ENCODE peak calls at places on chromosomes 5 and 9, in six cellular contexts. One of them, this sample, is unnamed.
A peak's percentile ranks its signal among the peaks of the same experiment; 100 is the strongest.

GRCh38 chr5:44002381-44002901 is 386.8 kb downstream of the FGF10 start:
- DNase-seq in keratinocyte: no peak
- DNase-seq in choroid plexus epithelial cell: no peak
- DNase-seq in left ventricle myocardium inferior: no peak
- DNase-seq in endodermal cell: no peak
- DNase-seq in AG09309: no peak
- DNase-seq in this sample: no peak

GRCh38 chr5:1333986-1334385 is 10.9 kb downstream of the CLPTM1L start:
- DNase-seq in endodermal cell: no peak
- DNase-seq in left ventricle myocardium inferior: no peak
- DNase-seq in keratinocyte: no peak
- DNase-seq in AG09309: no peak
- DNase-seq in choroid plexus epithelial cell: no peak
- DNase-seq in this sample: no peak

GRCh38 chr9:79664375-79664825 is 92.6 kb downstream of the TLE4 start:
- DNase-seq in choroid plexus epithelial cell: no peak
- DNase-seq in left ventricle myocardium inferior: no peak
- DNase-seq in endodermal cell: no peak
- DNase-seq in AG09309: no peak
- DNase-seq in keratinocyte: no peak
- DNase-seq in this sample: no peak

GRCh38 chr5:169354921-169355320 is 54.0 kb upstream of the SLIT3 start:
- DNase-seq in AG09309: no peak
- DNase-seq in choroid plexus epithelial cell: no peak
- DNase-seq in endodermal cell: no peak
- DNase-seq in left ventricle myocardium inferior: no peak
- DNase-seq in keratinocyte: no peak
- DNase-seq in this sample: no peak

GRCh38 chr5:131460867-131461572 is 174.0 kb downstream of the RAPGEF6 start:
- DNase-seq in endodermal cell: no peak
- DNase-seq in left ventricle myocardium inferior: no peak
- DNase-seq in choroid plexus epithelial cell: peak; percentile 45
- DNase-seq in keratinocyte: no peak
- DNase-seq in AG09309: no peak
- DNase-seq in this sample: no peak

GRCh38 chr9:103483471-103484096 is 488.5 kb downstream of the CYLC2 start:
- DNase-seq in left ventricle myocardium inferior: no peak
- DNase-seq in endodermal cell: no peak
- DNase-seq in choroid plexus epithelial cell: no peak
- DNase-seq in keratinocyte: no peak
- DNase-seq in AG09309: no peak
- DNase-seq in this sample: no peak

GRCh38 chr5:175470756-175471155 is 7.6 kb upstream of the SFXN1 start:
- DNase-seq in keratinocyte: no peak
- DNase-seq in endodermal cell: no peak
- DNase-seq in left ventricle myocardium inferior: no peak
- DNase-seq in choroid plexus epithelial cell: no peak
- DNase-seq in AG09309: no peak
- DNase-seq in this sample: no peak

GRCh38 chr9:70362952-70363351 is 51.5 kb downstream of the KLF9 start:
- DNase-seq in choroid plexus epithelial cell: no peak
- DNase-seq in AG09309: no peak
- DNase-seq in keratinocyte: no peak
- DNase-seq in endodermal cell: no peak
- DNase-seq in left ventricle myocardium inferior: no peak
- DNase-seq in this sample: no peak

GRCh38 chr9:12882430-12882829 is 107.6 kb downstream of the LURAP1L start:
- DNase-seq in left ventricle myocardium inferior: no peak
- DNase-seq in keratinocyte: no peak
- DNase-seq in choroid plexus epithelial cell: peak; percentile 40
- DNase-seq in AG09309: peak; percentile 42
- DNase-seq in endodermal cell: no peak
- DNase-seq in this sample: no peak

GRCh38 chr9:10062629-10063395 is 550.0 kb downstream of the PTPRD start:
- DNase-seq in endodermal cell: no peak
- DNase-seq in keratinocyte: no peak
- DNase-seq in AG09309: no peak
- DNase-seq in choroid plexus epithelial cell: peak; percentile 42
- DNase-seq in left ventricle myocardium inferior: no peak
- DNase-seq in this sample: no peak

GRCh38 chr9:1916676-1917075 is 98.5 kb upstream of the SMARCA2 start:
- DNase-seq in choroid plexus epithelial cell: no peak
- DNase-seq in left ventricle myocardium inferior: no peak
- DNase-seq in endodermal cell: no peak
- DNase-seq in keratinocyte: no peak
- DNase-seq in AG09309: no peak
- DNase-seq in this sample: no peak

GRCh38 chr5:123367739-123368138 is 55.5 kb downstream of the CEP120 start:
- DNase-seq in endodermal cell: no peak
- DNase-seq in AG09309: peak; percentile 1
- DNase-seq in choroid plexus epithelial cell: peak; percentile 45
- DNase-seq in keratinocyte: no peak
- DNase-seq in left ventricle myocardium inferior: no peak
- DNase-seq in this sample: no peak

GRCh38 chr9:21551401-21551800 is 69.3 kb upstream of the IFNE start:
- DNase-seq in choroid plexus epithelial cell: no peak
- DNase-seq in keratinocyte: no peak
- DNase-seq in AG09309: no peak
- DNase-seq in left ventricle myocardium inferior: no peak
- DNase-seq in endodermal cell: no peak
- DNase-seq in this sample: no peak

GRCh38 chr5:152142845-152143469 is 218.3 kb upstream of the GLRA1 start:
- DNase-seq in endodermal cell: peak; percentile 92
- DNase-seq in left ventricle myocardium inferior: peak; percentile 45
- DNase-seq in AG09309: peak; percentile 13
- DNase-seq in choroid plexus epithelial cell: peak; percentile 81
- DNase-seq in keratinocyte: peak; percentile 13
- DNase-seq in this sample: peak; percentile 32

GRCh38 chr5:122163151-122164069 is 34.1 kb downstream of the ZNF474 start:
- DNase-seq in left ventricle myocardium inferior: no peak
- DNase-seq in choroid plexus epithelial cell: peak; percentile 85
- DNase-seq in AG09309: peak; percentile 78
- DNase-seq in keratinocyte: no peak
- DNase-seq in endodermal cell: no peak
- DNase-seq in this sample: no peak

GRCh38 chr9:106820866-106821265 is 42.1 kb upstream of the ZNF462 start:
- DNase-seq in AG09309: no peak
- DNase-seq in endodermal cell: no peak
- DNase-seq in choroid plexus epithelial cell: no peak
- DNase-seq in keratinocyte: no peak
- DNase-seq in left ventricle myocardium inferior: no peak
- DNase-seq in this sample: no peak

GRCh38 chr5:166505086-166505485 is 1786.4 kb upstream of the WWC1 start:
- DNase-seq in left ventricle myocardium inferior: no peak
- DNase-seq in choroid plexus epithelial cell: no peak
- DNase-seq in AG09309: no peak
- DNase-seq in keratinocyte: no peak
- DNase-seq in endodermal cell: no peak
- DNase-seq in this sample: no peak

GRCh38 chr5:55923177-55923872 is 71.4 kb downstream of the IL6ST start:
- DNase-seq in AG09309: no peak
- DNase-seq in left ventricle myocardium inferior: peak; percentile 28
- DNase-seq in choroid plexus epithelial cell: no peak
- DNase-seq in keratinocyte: no peak
- DNase-seq in endodermal cell: peak; percentile 63
- DNase-seq in this sample: no peak

GRCh38 chr5:179147991-179148702 is 88.0 kb downstream of the ZNF354C start:
- DNase-seq in keratinocyte: no peak
- DNase-seq in left ventricle myocardium inferior: peak; percentile 0
- DNase-seq in AG09309: no peak
- DNase-seq in endodermal cell: no peak
- DNase-seq in choroid plexus epithelial cell: no peak
- DNase-seq in this sample: no peak

GRCh38 chr5:154358410-154359221 is 87.2 kb upstream of the SAP30L start:
- DNase-seq in choroid plexus epithelial cell: no peak
- DNase-seq in left ventricle myocardium inferior: no peak
- DNase-seq in endodermal cell: no peak
- DNase-seq in AG09309: no peak
- DNase-seq in keratinocyte: no peak
- DNase-seq in this sample: no peak

GRCh38 chr9:73515216-73515615 is 363.6 kb downstream of the ANXA1 start:
- DNase-seq in choroid plexus epithelial cell: peak; percentile 17
- DNase-seq in keratinocyte: no peak
- DNase-seq in endodermal cell: no peak
- DNase-seq in AG09309: no peak
- DNase-seq in left ventricle myocardium inferior: no peak
- DNase-seq in this sample: no peak

GRCh38 chr5:122999947-123000563 is 36.5 kb downstream of the PPIC start:
- DNase-seq in keratinocyte: no peak
- DNase-seq in left ventricle myocardium inferior: no peak
- DNase-seq in AG09309: no peak
- DNase-seq in choroid plexus epithelial cell: peak; percentile 56
- DNase-seq in endodermal cell: peak; percentile 91
- DNase-seq in this sample: no peak

GRCh38 chr5:148909766-148910165 is 83.4 kb downstream of the ADRB2 start:
- DNase-seq in choroid plexus epithelial cell: no peak
- DNase-seq in AG09309: no peak
- DNase-seq in endodermal cell: peak; percentile 32
- DNase-seq in keratinocyte: no peak
- DNase-seq in left ventricle myocardium inferior: no peak
- DNase-seq in this sample: no peak

GRCh38 chr9:94861589-94862241 is 135.2 kb downstream of the AOPEP start:
- DNase-seq in endodermal cell: no peak
- DNase-seq in choroid plexus epithelial cell: peak; percentile 74
- DNase-seq in keratinocyte: no peak
- DNase-seq in left ventricle myocardium inferior: no peak
- DNase-seq in AG09309: peak; percentile 82
- DNase-seq in this sample: no peak

GRCh38 chr9:912776-913175 is 63.7 kb upstream of the DMRT3 start:
- DNase-seq in left ventricle myocardium inferior: no peak
- DNase-seq in keratinocyte: no peak
- DNase-seq in endodermal cell: no peak
- DNase-seq in AG09309: no peak
- DNase-seq in choroid plexus epithelial cell: no peak
- DNase-seq in this sample: no peak

GRCh38 chr9:908806-909205 is 67.3 kb downstream of the DMRT1 start:
- DNase-seq in left ventricle myocardium inferior: no peak
- DNase-seq in choroid plexus epithelial cell: no peak
- DNase-seq in keratinocyte: no peak
- DNase-seq in AG09309: no peak
- DNase-seq in endodermal cell: peak; percentile 71
- DNase-seq in this sample: no peak

GRCh38 chr9:911003-911402 is 65.5 kb upstream of the DMRT3 start:
- DNase-seq in choroid plexus epithelial cell: no peak
- DNase-seq in endodermal cell: peak; percentile 80
- DNase-seq in AG09309: no peak
- DNase-seq in keratinocyte: no peak
- DNase-seq in left ventricle myocardium inferior: no peak
- DNase-seq in this sample: no peak
- TF ChIP-seq CTCF in choroid plexus epithelial cell: no peak
- TF ChIP-seq CTCF in endodermal cell: peak; percentile 73
- TF ChIP-seq CTCF in AG09309: no peak
- TF ChIP-seq CTCF in keratinocyte: no peak
- TF ChIP-seq CTCF in left ventricle myocardium inferior: no peak
- TF ChIP-seq CTCF in this sample: no peak

GRCh38 chr5:172630961-172631360 is 10.1 kb upstream of the NEURL1B start:
- DNase-seq in AG09309: no peak
- DNase-seq in endodermal cell: no peak
- DNase-seq in keratinocyte: no peak
- DNase-seq in choroid plexus epithelial cell: no peak
- DNase-seq in left ventricle myocardium inferior: no peak
- DNase-seq in this sample: no peak
- H3K4me3 ChIP-seq in AG09309: no peak overlapping the region
- H3K4me3 ChIP-seq in endodermal cell: no peak overlapping the region
- H3K4me3 ChIP-seq in keratinocyte: no peak overlapping the region
- H3K4me3 ChIP-seq in choroid plexus epithelial cell: no peak overlapping the region
- H3K4me3 ChIP-seq in left ventricle myocardium inferior: no peak overlapping the region
- H3K4me3 ChIP-seq in this sample: no peak overlapping the region

GRCh38 chr5:145228564-145228963 is 606.6 kb downstream of the PRELID2 start:
- DNase-seq in choroid plexus epithelial cell: no peak
- DNase-seq in keratinocyte: no peak
- DNase-seq in AG09309: no peak
- DNase-seq in left ventricle myocardium inferior: no peak
- DNase-seq in endodermal cell: no peak
- DNase-seq in this sample: no peak

GRCh38 chr5:145237843-145238242 is 597.3 kb downstream of the PRELID2 start:
- DNase-seq in left ventricle myocardium inferior: no peak
- DNase-seq in endodermal cell: peak; percentile 89
- DNase-seq in choroid plexus epithelial cell: peak; percentile 85
- DNase-seq in keratinocyte: no peak
- DNase-seq in AG09309: peak; percentile 10
- DNase-seq in this sample: no peak

GRCh38 chr5:145236127-145236526 is 599.0 kb downstream of the PRELID2 start:
- DNase-seq in keratinocyte: no peak
- DNase-seq in left ventricle myocardium inferior: no peak
- DNase-seq in endodermal cell: no peak
- DNase-seq in choroid plexus epithelial cell: peak; percentile 10
- DNase-seq in AG09309: peak; percentile 5
- DNase-seq in this sample: no peak

GRCh38 chr5:145236966-145237365 is 598.2 kb downstream of the PRELID2 start:
- DNase-seq in choroid plexus epithelial cell: no peak
- DNase-seq in AG09309: no peak
- DNase-seq in left ventricle myocardium inferior: no peak
- DNase-seq in endodermal cell: no peak
- DNase-seq in keratinocyte: no peak
- DNase-seq in this sample: no peak

GRCh38 chr5:145233461-145233860 is 601.7 kb downstream of the PRELID2 start:
- DNase-seq in choroid plexus epithelial cell: no peak
- DNase-seq in endodermal cell: no peak
- DNase-seq in AG09309: no peak
- DNase-seq in keratinocyte: no peak
- DNase-seq in left ventricle myocardium inferior: no peak
- DNase-seq in this sample: no peak
- TF ChIP-seq CTCF in choroid plexus epithelial cell: no peak
- TF ChIP-seq CTCF in endodermal cell: no peak
- TF ChIP-seq CTCF in AG09309: no peak
- TF ChIP-seq CTCF in keratinocyte: no peak
- TF ChIP-seq CTCF in left ventricle myocardium inferior: no peak
- TF ChIP-seq CTCF in this sample: no peak

GRCh38 chr5:85920984-85921383 is 696.8 kb upstream of the COX7C start:
- DNase-seq in left ventricle myocardium inferior: no peak
- DNase-seq in AG09309: no peak
- DNase-seq in keratinocyte: no peak
- DNase-seq in endodermal cell: no peak
- DNase-seq in choroid plexus epithelial cell: no peak
- DNase-seq in this sample: no peak
- H3K4me3 ChIP-seq in left ventricle myocardium inferior: no peak overlapping the region
- H3K4me3 ChIP-seq in AG09309: no peak overlapping the region
- H3K4me3 ChIP-seq in keratinocyte: no peak overlapping the region
- H3K4me3 ChIP-seq in endodermal cell: no peak overlapping the region
- H3K4me3 ChIP-seq in choroid plexus epithelial cell: no peak overlapping the region
- H3K4me3 ChIP-seq in this sample: no peak overlapping the region

DNA sequence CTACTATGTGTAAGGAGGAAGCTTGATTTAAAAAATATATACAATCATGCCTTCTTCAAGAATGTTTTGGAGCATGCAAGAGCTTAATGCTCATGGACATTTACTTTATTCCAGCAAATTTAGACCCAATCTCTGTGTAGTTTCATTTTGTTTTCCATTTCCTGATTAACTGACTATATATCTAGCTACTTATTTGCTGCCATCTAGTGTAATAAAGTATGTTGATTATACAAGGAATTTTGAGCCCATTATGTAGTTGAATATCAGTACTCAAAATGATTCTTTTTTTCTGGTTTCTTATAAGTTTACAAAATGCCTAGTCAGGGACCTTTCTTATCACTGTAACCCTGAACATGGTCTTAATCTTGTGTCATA is 100.0 kb upstream of the CCDC152 start:
- DNase-seq in choroid plexus epithelial cell: peak; percentile 33
- DNase-seq in endodermal cell: no peak
- DNase-seq in AG09309: no peak
- DNase-seq in left ventricle myocardium inferior: no peak
- DNase-seq in keratinocyte: no peak
- DNase-seq in this sample: no peak
- TF ChIP-seq CTCF in choroid plexus epithelial cell: peak; percentile 46
- TF ChIP-seq CTCF in endodermal cell: no peak
- TF ChIP-seq CTCF in AG09309: no peak
- TF ChIP-seq CTCF in left ventricle myocardium inferior: peak; percentile 54
- TF ChIP-seq CTCF in keratinocyte: peak; percentile 33
- TF ChIP-seq CTCF in this sample: no peak

GRCh38 chr5:54794437-54794970 is 190.9 kb downstream of the ESM1 start:
- DNase-seq in choroid plexus epithelial cell: no peak
- DNase-seq in endodermal cell: no peak
- DNase-seq in keratinocyte: no peak
- DNase-seq in AG09309: no peak
- DNase-seq in left ventricle myocardium inferior: no peak
- DNase-seq in this sample: no peak
- H3K4me3 ChIP-seq in choroid plexus epithelial cell: no peak overlapping the region
- H3K4me3 ChIP-seq in endodermal cell: no peak overlapping the region
- H3K4me3 ChIP-seq in keratinocyte: no peak overlapping the region
- H3K4me3 ChIP-seq in AG09309: no peak overlapping the region
- H3K4me3 ChIP-seq in left ventricle myocardium inferior: no peak overlapping the region
- H3K4me3 ChIP-seq in this sample: no peak overlapping the region